ENCODE peak calls at places on chromosomes 6 and 20, in eight cellular contexts. F is brain microvascular endothelial cell, X is heart right ventricle, G is colonic mucosa, K is IMR-90, V is MM.1S, Z is neural progenitor cell, L is endothelial cell of umbilical vein. N is an unnamed sample.

GRCh38 chr6:31438677-31439076 is 35.3 kb downstream of the MICA start:
- DNase-seq in K (no peak), V (no peak), X (no peak), G (no peak), L (no peak), F (no peak), Z (no peak), N (no peak)

GRCh38 chr6:90285611-90286381 is 10.8 kb downstream of the BACH2 start:
- DNase-seq in G (peak; percentile 58), V (peak; percentile 98), K (peak; percentile 91), Z (peak; percentile 74), L (peak; percentile 90), X (peak; percentile 77), F (peak; percentile 92), N (peak; percentile 62)

GRCh38 chr20:48051810-48052491 is 266.7 kb upstream of the SULF2 start:
- DNase-seq in Z (no peak), G (no peak), L (peak; percentile 82), X (no peak), F (peak; percentile 75), V (no peak), K (peak; percentile 45), N (no peak)

GRCh38 chr6:145294942-145295341 is 440.4 kb downstream of the EPM2A start:
- DNase-seq in F (no peak), Z (no peak), K (no peak), X (no peak), L (no peak), V (no peak), G (no peak), N (no peak)

GRCh38 chr20:39850821-39851330 is 838.2 kb downstream of the MAFB start:
- DNase-seq in K (no peak), X (peak; percentile 9), Z (peak; percentile 37), L (no peak), V (no peak), G (no peak), F (no peak), N (no peak)

GRCh38 chr6:13372688-13373487 is 44.6 kb upstream of the TBC1D7 start:
- DNase-seq in Z (no peak), K (no peak), F (no peak), V (no peak), G (no peak), X (no peak), L (peak; percentile 26), N (no peak)

GRCh38 chr6:145367149-145367548 is 368.2 kb downstream of the EPM2A start:
- DNase-seq in X (no peak), K (no peak), F (no peak), G (no peak), L (no peak), Z (no peak), V (no peak), N (no peak)

GRCh38 chr6:41655706-41656668 is 17.7 kb downstream of the MDFI start:
- DNase-seq in G (no peak), X (no peak), F (peak; percentile 44), Z (peak; percentile 30), L (peak; percentile 73), K (peak; percentile 64), V (no peak), N (no peak)

GRCh38 chr6:150183105-150183504 is 40.3 kb downstream of the PPP1R14C start:
- DNase-seq in F (no peak), V (no peak), X (no peak), K (no peak), Z (no peak), G (no peak), L (no peak), N (no peak)

GRCh38 chr20:43387737-43388136 is 70.0 kb upstream of the SRSF6 start:
- DNase-seq in G (no peak), F (no peak), X (no peak), L (no peak), K (no peak), Z (no peak), V (no peak), N (no peak)

GRCh38 chr6:130575971-130576370 is 210.2 kb downstream of the TMEM200A start:
- DNase-seq in X (no peak), G (peak; percentile 18), K (no peak), Z (no peak), L (no peak), V (peak; percentile 34), F (no peak), N (no peak)

GRCh38 chr20:61526907-61527306 is 274.8 kb downstream of the CDH4 start:
- DNase-seq in V (no peak), K (no peak), X (no peak), Z (no peak), L (no peak), G (no peak), F (no peak), N (no peak)

GRCh38 chr20:25573288-25574251 is 11.8 kb downstream of the NINL start:
- DNase-seq in Z (no peak), G (no peak), V (no peak), L (peak; percentile 55), X (no peak), K (peak; percentile 87), F (peak; percentile 37), N (no peak)

GRCh38 chr6:17179246-17180073 is 77.6 kb downstream of the STMND1 start:
- DNase-seq in K (peak; percentile 68), L (no peak), X (no peak), Z (no peak), F (peak; percentile 56), G (no peak), V (no peak), N (no peak)

GRCh38 chr6:2204272-2204671 is 41.1 kb downstream of the GMDS start:
- DNase-seq in L (no peak), V (no peak), Z (no peak), K (no peak), X (no peak), F (no peak), G (no peak), N (no peak)

GRCh38 chr6:44075137-44076015 is 51.9 kb downstream of the MRPL14 start:
- DNase-seq in Z (no peak), G (no peak), K (no peak), X (no peak), F (no peak), V (no peak), L (no peak), N (no peak)

GRCh38 chr6:56757585-56757984 is 114.9 kb upstream of the DST start:
- DNase-seq in V (peak; percentile 24), G (peak; percentile 34), Z (peak; percentile 55), K (peak; percentile 71), L (peak; percentile 76), X (no peak), F (no peak), N (no peak)

GRCh38 chr6:27133281-27134227 is 113.9 kb upstream of the PRSS16 start:
- DNase-seq in L (peak; percentile 72), V (peak; percentile 85), K (peak; percentile 78), F (peak; percentile 82), X (peak; percentile 64), Z (peak; percentile 83), G (peak; percentile 61), N (no peak)

GRCh38 chr6:144141470-144141869 is 8.8 kb upstream of the STX11 start:
- DNase-seq in V (no peak), L (no peak), Z (no peak), G (no peak), X (no peak), F (no peak), K (no peak), N (no peak)

GRCh38 chr6:113696960-113697359 is 160.2 kb upstream of the MARCKS start:
- DNase-seq in F (no peak), X (no peak), G (no peak), L (no peak), V (no peak), K (peak; percentile 30), Z (no peak), N (no peak)

GRCh38 chr6:38792356-38792755 is 77.2 kb downstream of the DNAH8 start:
- DNase-seq in Z (no peak), L (no peak), G (no peak), K (no peak), X (no peak), V (no peak), F (no peak), N (no peak)

GRCh38 chr6:102114402-102114801 is 720.9 kb downstream of the GRIK2 start:
- DNase-seq in V (no peak), Z (peak; percentile 29), F (no peak), L (no peak), X (no peak), G (no peak), K (no peak), N (no peak)
- TF ChIP-seq CTCF in V (peak; percentile 31), Z (peak; percentile 59), F (peak; percentile 42), L (no peak), X (no peak), G (no peak), K (no peak), N (no peak)

GRCh38 chr20:63158845-63159244 is 57.1 kb downstream of the YTHDF1 start:
- DNase-seq in G (no peak), K (no peak), F (no peak), V (no peak), Z (no peak), X (no peak), L (no peak), N (no peak)

GRCh38 chr20:63158352-63158751 is 57.6 kb downstream of the YTHDF1 start:
- DNase-seq in L (no peak), K (no peak), V (no peak), Z (no peak), F (no peak), G (no peak), X (no peak), N (no peak)

GRCh38 chr20:63161176-63161651 is 54.7 kb downstream of the YTHDF1 start:
- DNase-seq in F (no peak), K (no peak), X (peak; percentile 3), G (no peak), Z (no peak), L (no peak), V (no peak), N (no peak)

GRCh38 chr20:63160641-63161175 is 55.2 kb downstream of the YTHDF1 start:
- DNase-seq in X (peak; percentile 1), Z (no peak), G (no peak), V (no peak), K (no peak), F (no peak), L (no peak), N (no peak)

GRCh38 chr20:63159826-63160640 is 55.9 kb downstream of the YTHDF1 start:
- DNase-seq in Z (no peak), F (no peak), K (no peak), L (no peak), X (peak; percentile 1), V (no peak), G (no peak), N (no peak)
- H3K27ac ChIP-seq in Z (no peak overlapping the region), F (no peak overlapping the region), K (no peak overlapping the region), L (no peak overlapping the region), X (no peak overlapping the region), V (no peak overlapping the region), G (no peak overlapping the region), N (no peak overlapping the region)

DNA sequence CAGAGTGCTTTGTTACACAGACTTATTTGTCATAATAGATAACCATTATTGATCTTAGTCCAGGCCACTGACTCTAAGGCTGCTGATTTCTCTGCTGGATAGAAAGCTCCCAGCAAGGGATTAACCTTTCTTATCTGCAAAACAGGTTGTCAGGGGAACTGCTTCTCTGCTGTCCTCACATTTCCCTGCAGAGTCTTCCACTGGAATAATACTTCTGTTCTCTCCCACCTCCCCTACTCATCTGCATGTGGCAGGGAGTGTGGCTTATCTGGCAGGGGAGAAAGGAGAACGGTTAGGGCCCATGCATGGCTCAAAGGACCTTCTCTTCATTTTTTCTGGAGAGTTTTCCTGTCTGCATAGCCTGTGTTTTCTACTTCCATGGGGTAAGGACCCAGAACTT is 86.2 kb downstream of the LAMP5 start:
- DNase-seq in F (no peak), K (no peak), V (no peak), X (no peak), L (no peak), Z (peak; percentile 47), G (no peak), N (no peak)
- H3K27me3 ChIP-seq in F (no peaks in the 10 kb centered on the region), K (peaks cover 28% of the 10 kb centered on the region), V (no peaks in the 10 kb centered on the region), X (no peaks in the 10 kb centered on the region), L (no peaks in the 10 kb centered on the region), Z (no peaks in the 10 kb centered on the region), G (no peaks in the 10 kb centered on the region), N (no peaks in the 10 kb centered on the region)

GRCh38 chr6:166485651-166486535 is 100.6 kb downstream of the RAMACL start:
- DNase-seq in F (no peak), L (no peak), Z (no peak), X (no peak), K (no peak), G (no peak), V (no peak), N (no peak)
- TF ChIP-seq CTCF in F (no peak), L (no peak), Z (no peak), X (no peak), K (no peak), G (no peak), V (no peak), N (no peak)

N was measured in thoracic aorta.